ENCODE peak calls at places on chromosomes 13 and 19, in eight cellular contexts. B, N, C, Z, Q, J, U and I are unnamed samples.

GRCh38 chr13:47310376-47310775 is 413.5 kb upstream of the HTR2A start:
- DNase-seq in Q (no peak), C (no peak), B (peak; percentile 39), Z (no peak), N (no peak), U (no peak), J (no peak), I (no peak)

GRCh38 chr13:24459234-24459633 is 53.3 kb downstream of the PARP4 start:
- DNase-seq in Q (no peak), J (no peak), Z (no peak), U (no peak), N (no peak), B (no peak), C (no peak), I (no peak)

GRCh38 chr13:112245179-112245724 is 130.9 kb upstream of the SPACA7 start:
- DNase-seq in N (no peak), Z (no peak), C (no peak), Q (peak; percentile 49), U (no peak), J (no peak), B (no peak), I (no peak)

GRCh38 chr19:6862673-6863078 is 24.7 kb upstream of the ADGRE1 start:
- DNase-seq in J (peak; percentile 89), N (peak; percentile 77), C (peak; percentile 81), Q (peak; percentile 82), Z (peak; percentile 70), U (peak; percentile 88), B (peak; percentile 94), I (peak; percentile 81)

GRCh38 chr13:48942131-48942530 is 33.6 kb upstream of the FNDC3A start:
- DNase-seq in Q (no peak), N (no peak), Z (no peak), J (no peak), C (no peak), U (no peak), B (no peak), I (no peak)

GRCh38 chr13:67228031-67228430 is 2.1 kb downstream of the PCDH9 start:
- DNase-seq in N (no peak), U (no peak), Q (no peak), Z (no peak), B (no peak), C (no peak), J (no peak), I (no peak)

GRCh38 chr13:113639661-113640262 is 18.2 kb downstream of the ATP4B start:
- DNase-seq in J (peak; percentile 7), B (no peak), Q (peak; percentile 59), N (peak; percentile 26), Z (no peak), C (no peak), U (no peak), I (no peak)

GRCh38 chr13:27296496-27296895 is 25.9 kb downstream of the RASL11A start:
- DNase-seq in Q (no peak), J (no peak), U (no peak), C (no peak), Z (no peak), B (no peak), N (peak; percentile 54), I (no peak)

GRCh38 chr13:113664751-113665581 is 2.1 kb upstream of the GRK1 start:
- DNase-seq in Z (no peak), J (peak; percentile 8), U (no peak), C (no peak), N (peak; percentile 9), Q (peak; percentile 66), B (no peak), I (peak; percentile 14)

GRCh38 chr13:20127563-20128458 is 33.0 kb downstream of the GJA3 start:
- DNase-seq in N (peak; percentile 44), Q (no peak), B (peak; percentile 12), C (peak; percentile 51), U (no peak), Z (peak; percentile 57), J (peak; percentile 64), I (peak; percentile 63)

GRCh38 chr19:3149526-3150505 is 14.0 kb downstream of the GNA15 start:
- DNase-seq in B (no peak), C (no peak), Q (no peak), N (no peak), J (no peak), Z (no peak), U (no peak), I (no peak)

GRCh38 chr19:40601061-40601973 is at the start of gene LTBP4:
- DNase-seq in Z (no peak), U (no peak), N (no peak), C (peak; percentile 40), B (no peak), J (no peak), Q (no peak), I (no peak)

GRCh38 chr19:33755314-33756020 is 41.2 kb upstream of the KCTD15 start:
- DNase-seq in U (no peak), Z (no peak), Q (peak; percentile 48), C (no peak), B (no peak), J (no peak), N (no peak), I (no peak)

GRCh38 chr19:49064768-49065611 is at the start of gene NTF4:
- DNase-seq in Z (peak; percentile 61), Q (peak; percentile 78), J (peak; percentile 78), N (no peak), U (no peak), C (peak; percentile 54), B (no peak), I (peak; percentile 56)

GRCh38 chr13:113607056-113607455 is 22.5 kb downstream of the TFDP1 start:
- DNase-seq in B (no peak), Q (no peak), J (no peak), U (no peak), N (no peak), C (no peak), Z (no peak), I (no peak)

GRCh38 chr13:109569938-109570711 is 216.3 kb downstream of the IRS2 start:
- DNase-seq in N (no peak), Q (no peak), Z (no peak), C (no peak), B (peak; percentile 89), J (no peak), U (peak; percentile 21), I (no peak)

GRCh38 chr13:24253520-24254150 is 55.7 kb upstream of the C1QTNF9 start:
- DNase-seq in U (no peak), Z (no peak), B (no peak), C (no peak), N (no peak), J (no peak), Q (no peak), I (no peak)

GRCh38 chr19:48330012-48330681 is 4.8 kb downstream of the EMP3 start:
- DNase-seq in N (peak; percentile 93), J (peak; percentile 91), C (peak; percentile 77), U (peak; percentile 86), B (peak; percentile 92), Z (peak; percentile 55), Q (peak; percentile 87), I (peak; percentile 76)

GRCh38 chr13:44758595-44759221 is 182.6 kb upstream of the TSC22D1 start:
- DNase-seq in U (no peak), Z (no peak), J (no peak), B (no peak), N (no peak), Q (no peak), C (no peak), I (no peak)

GRCh38 chr13:91576590-91576989 is 178.2 kb downstream of the GPC5 start:
- DNase-seq in Q (no peak), U (no peak), J (peak; percentile 50), C (peak; percentile 49), B (no peak), N (no peak), Z (no peak), I (peak; percentile 4)
- TF ChIP-seq CTCF in Q (peak; percentile 67), U (no peak), J (peak; percentile 42), C (peak; percentile 72), B (peak; percentile 47), N (no peak), Z (peak; percentile 60), I (peak; percentile 58)

DNA sequence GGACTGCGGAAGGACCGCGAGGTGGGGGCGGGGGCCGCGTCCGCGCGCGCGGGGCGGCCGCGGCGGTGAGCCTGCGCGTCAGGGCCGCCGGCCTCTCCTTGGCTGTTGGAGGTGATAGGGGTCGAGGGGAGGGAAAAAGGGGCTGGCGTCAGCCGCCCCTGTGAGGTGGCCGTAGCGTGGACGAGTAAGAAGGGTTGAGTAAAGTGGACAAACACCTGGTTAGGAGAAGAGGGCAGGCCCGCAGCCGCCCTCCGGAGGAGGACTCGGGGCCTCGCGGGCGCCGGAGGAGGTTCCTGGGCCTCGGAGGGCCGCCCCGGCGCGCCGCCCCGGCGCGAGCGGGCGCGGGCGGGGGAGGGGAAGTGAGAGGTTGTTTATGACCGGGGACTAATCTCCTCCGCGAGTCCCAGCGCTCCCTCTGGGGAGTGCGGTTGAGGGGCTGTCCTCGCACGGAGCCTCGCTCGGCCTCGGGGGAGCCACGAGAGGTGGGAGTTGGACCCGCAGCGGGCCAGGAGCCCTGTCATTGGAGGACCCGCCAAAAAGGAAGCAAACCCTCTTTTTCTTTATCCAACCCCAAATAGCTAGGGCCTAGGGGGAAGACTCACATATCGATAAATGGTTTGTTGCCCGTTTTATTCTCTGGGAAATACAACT is 597 bp upstream of the INTS6 start:
- DNase-seq in B (peak; percentile 87), J (peak; percentile 66), Z (peak; percentile 65), N (peak; percentile 52), Q (no peak), U (peak; percentile 74), C (peak; percentile 74), I (no peak)
- TF ChIP-seq CTCF in B (no peak), J (no peak), Z (no peak), N (no peak), Q (peak; percentile 9), U (no peak), C (no peak), I (no peak)

DNA sequence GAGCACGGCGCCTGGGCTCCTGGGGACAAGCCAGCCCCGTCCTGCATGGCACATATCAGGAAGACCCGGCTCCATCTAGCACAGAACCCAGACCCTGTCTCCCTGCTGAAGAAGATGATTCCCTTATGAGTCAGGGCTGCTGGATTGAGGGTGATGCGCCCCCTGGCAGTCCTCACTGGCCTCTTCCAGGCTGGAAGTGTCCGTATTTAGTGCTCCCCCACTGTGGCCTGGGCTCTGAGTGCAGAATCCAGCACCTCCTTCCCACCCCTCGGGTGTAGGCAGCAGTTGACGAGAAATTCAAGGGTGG is 14.9 kb downstream of the COMP start:
- DNase-seq in N (no peak), B (no peak), C (no peak), U (no peak), Z (no peak), Q (no peak), J (no peak), I (no peak)
- TF ChIP-seq CTCF in N (no peak), B (no peak), C (no peak), U (no peak), Z (no peak), Q (no peak), J (no peak), I (no peak)

DNA sequence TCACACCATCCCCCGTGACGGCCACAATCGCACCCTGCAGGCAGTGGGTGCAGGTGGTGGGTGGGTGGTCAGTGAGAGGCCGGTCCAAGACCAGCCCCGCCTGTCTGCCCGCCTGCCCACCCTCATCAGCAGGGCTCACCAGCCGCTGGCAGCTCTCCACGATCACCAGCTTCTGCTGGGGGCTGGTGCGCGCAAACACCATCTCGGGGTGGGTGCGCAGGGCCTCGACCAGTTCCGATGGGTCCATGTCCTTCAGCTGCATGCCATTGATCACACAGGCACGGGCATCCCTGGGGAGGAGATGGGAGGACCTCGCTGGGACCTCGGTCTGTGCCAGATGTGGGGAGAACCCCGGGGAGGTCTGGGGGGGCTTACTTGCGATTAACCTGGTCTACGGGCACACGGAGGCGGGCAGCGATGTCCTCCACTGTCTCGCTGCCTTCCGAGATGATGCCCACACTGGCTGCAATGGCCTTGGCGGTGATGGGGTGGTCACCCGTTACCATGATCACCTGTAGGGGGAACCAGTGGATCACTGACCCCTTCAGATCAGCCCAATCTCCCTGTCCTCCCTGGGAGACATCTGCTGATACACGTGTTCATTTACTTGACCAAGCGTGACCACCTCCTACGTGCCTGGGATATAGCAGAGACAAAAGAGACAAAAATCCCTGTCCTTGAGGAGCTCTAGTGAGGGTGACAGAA is 8.0 kb downstream of the ATP4A start:
- DNase-seq in Z (no peak), U (no peak), C (peak; percentile 56), N (no peak), Q (no peak), B (no peak), J (peak; percentile 76), I (no peak)
- TF ChIP-seq CTCF in Z (peak; percentile 53), U (no peak), C (no peak), N (no peak), Q (peak; percentile 60), B (peak; percentile 53), J (peak; percentile 25), I (peak; percentile 38)